ENCODE peak calls at places on chromosomes 1 and 21, in seven cellular contexts. P, U, V, A, L, W and K are unnamed samples.

GRCh38 chr1:12001249-12001917 is 17.9 kb upstream of the MIIP start:
- DNase-seq in L (peak; percentile 56), P (peak; percentile 56), A (no peak), W (peak; percentile 66), V (peak; percentile 40), U (peak; percentile 91), K (no peak)

GRCh38 chr1:151175036-151175741 is 592 bp downstream of the TMOD4 start:
- DNase-seq in U (no peak), A (no peak), P (peak; percentile 38), W (no peak), V (no peak), L (no peak), K (no peak)

GRCh38 chr1:245475961-245476522 is 321.3 kb downstream of the KIF26B start:
- DNase-seq in U (no peak), P (no peak), L (peak; percentile 74), V (no peak), A (no peak), W (no peak), K (no peak)

GRCh38 chr1:27111771-27112573 is 43.0 kb downstream of the SLC9A1 start:
- DNase-seq in U (peak; percentile 82), P (peak; percentile 100), V (no peak), W (no peak), A (no peak), L (peak; percentile 100), K (peak; percentile 96)

GRCh38 chr1:151846062-151846568 is 6.5 kb upstream of the C2CD4D start:
- DNase-seq in L (peak; percentile 70), U (peak; percentile 86), W (peak; percentile 68), P (peak; percentile 75), A (no peak), V (no peak), K (no peak)

GRCh38 chr1:66761273-66761672 is 9.0 kb downstream of the DYNLT5 start:
- DNase-seq in A (no peak), L (peak; percentile 52), P (peak; percentile 23), W (no peak), U (no peak), V (no peak), K (peak; percentile 10)

GRCh38 chr1:35633526-35633925 is 7.8 kb downstream of the PSMB2 start:
- DNase-seq in U (no peak), V (no peak), A (no peak), W (no peak), P (no peak), L (no peak), K (peak; percentile 90)

GRCh38 chr21:38440746-38441145 is 57.5 kb downstream of the ERG start:
- DNase-seq in U (peak; percentile 58), P (peak; percentile 80), L (peak; percentile 92), V (peak; percentile 26), A (no peak), W (no peak), K (peak; percentile 69)

GRCh38 chr1:204074274-204075115 is 1.6 kb downstream of the SOX13 start:
- DNase-seq in A (no peak), V (peak; percentile 54), L (peak; percentile 82), U (peak; percentile 78), P (peak; percentile 52), W (peak; percentile 53), K (peak; percentile 93)

GRCh38 chr1:222286039-222286438 is 261.9 kb downstream of the HHIPL2 start:
- DNase-seq in U (no peak), A (no peak), V (no peak), L (peak; percentile 21), W (no peak), P (no peak), K (no peak)

GRCh38 chr1:206508956-206509355 is 1.6 kb downstream of the RASSF5 start:
- DNase-seq in L (peak; percentile 42), V (no peak), W (no peak), A (no peak), P (peak; percentile 72), U (no peak), K (no peak)

GRCh38 chr1:228178737-228179720 is 13.4 kb downstream of the IBA57 start:
- DNase-seq in L (peak; percentile 45), U (no peak), A (no peak), V (no peak), P (peak; percentile 32), W (no peak), K (no peak)
- H2AK5ac ChIP-seq in L (no peak overlapping the region), U (no peak overlapping the region), A (no peak overlapping the region), V (no peak overlapping the region), P (peak overlapping the region; percentile 83), W (no peak overlapping the region), K (no peak overlapping the region)

GRCh38 chr1:28594661-28595411 is 2.8 kb downstream of the RAB42 start:
- DNase-seq in V (no peak), L (no peak), P (no peak), A (peak; percentile 38), U (peak; percentile 54), W (peak; percentile 85), K (no peak)

GRCh38 chr1:28595412-28596191 is 3.5 kb downstream of the RAB42 start:
- DNase-seq in P (no peak), V (no peak), L (no peak), U (no peak), A (no peak), W (no peak), K (no peak)

GRCh38 chr1:28592314-28593071 is 428 bp downstream of the RAB42 start:
- DNase-seq in V (peak; percentile 35), W (no peak), P (no peak), L (no peak), U (no peak), A (no peak), K (peak; percentile 36)

DNA sequence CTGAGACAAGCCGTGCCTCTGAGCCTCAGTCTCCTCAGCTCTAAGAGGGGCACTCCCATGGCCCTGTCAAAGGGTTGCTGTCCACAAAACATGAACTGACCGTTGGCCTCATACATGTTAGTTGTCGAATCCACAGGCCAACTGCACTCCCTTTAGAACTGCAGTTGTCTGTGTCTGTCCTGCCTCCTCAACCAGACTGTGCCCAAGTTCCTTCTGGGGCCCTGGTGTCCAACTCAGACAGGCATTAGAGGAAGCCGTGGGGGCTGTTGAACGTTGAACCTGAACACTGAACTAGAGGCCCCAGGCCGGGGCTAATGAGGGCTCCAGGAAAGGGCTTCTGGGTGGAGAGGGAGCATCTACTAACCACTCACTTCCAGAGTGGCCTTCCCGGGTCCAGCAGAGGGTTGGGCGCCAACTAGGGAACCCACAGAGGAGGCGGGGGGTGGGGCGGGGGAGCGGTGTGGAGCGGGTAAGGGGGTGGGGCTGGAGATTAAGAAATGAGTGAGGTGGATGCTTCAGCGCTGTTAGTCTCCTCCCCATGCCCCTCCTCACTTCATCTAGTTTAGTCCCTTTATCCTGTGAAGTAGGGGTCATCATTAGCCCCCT is at the start of gene RAB42:
- DNase-seq in A (no peak), P (no peak), L (no peak), U (peak; percentile 50), V (no peak), W (peak; percentile 66), K (no peak)
- H3K23ac ChIP-seq in A (no peak within 1 kb of the TSS), P (peak within 1 kb of the TSS; percentile 85), L (no peak within 1 kb of the TSS), U (peak within 1 kb of the TSS; percentile 66), V (no peak within 1 kb of the TSS), W (no peak within 1 kb of the TSS), K (no peak within 1 kb of the TSS)

GRCh38 chr1:224958490-224958889 is 29.0 kb downstream of the DNAH14 start:
- DNase-seq in W (no peak), L (no peak), V (no peak), U (no peak), P (no peak), A (no peak), K (no peak)
- H2AK5ac ChIP-seq in W (no peak overlapping the region), L (no peak overlapping the region), V (no peak overlapping the region), U (no peak overlapping the region), P (no peak overlapping the region), A (no peak overlapping the region), K (no peak overlapping the region)

GRCh38 chr21:46048926-46049889 is 48.7 kb upstream of the COL6A2 start:
- DNase-seq in P (peak; percentile 100), A (no peak), W (peak; percentile 59), U (peak; percentile 63), V (no peak), L (peak; percentile 100), K (peak; percentile 90)
- H3K23ac ChIP-seq in P (peak overlapping the region; percentile 93), A (no peak overlapping the region), W (no peak overlapping the region), U (no peak overlapping the region), V (peak overlapping the region; percentile 10), L (no peak overlapping the region), K (no peak overlapping the region)

GRCh38 chr1:179030683-179031082 is 5.0 kb downstream of the FAM20B start:
- DNase-seq in V (no peak), A (no peak), U (no peak), W (no peak), L (no peak), P (no peak), K (no peak)

GRCh38 chr1:179029293-179029692 is 3.6 kb downstream of the FAM20B start:
- DNase-seq in V (no peak), U (peak; percentile 50), A (no peak), W (no peak), P (no peak), L (no peak), K (peak; percentile 75)

GRCh38 chr1:179031284-179031683 is 5.6 kb downstream of the FAM20B start:
- DNase-seq in A (no peak), L (no peak), P (no peak), W (no peak), U (no peak), V (no peak), K (no peak)

GRCh38 chr1:179030130-179030529 is 4.4 kb downstream of the FAM20B start:
- DNase-seq in W (no peak), V (no peak), U (no peak), A (no peak), P (no peak), L (no peak), K (no peak)

GRCh38 chr1:179031855-179032513 is 6.3 kb downstream of the FAM20B start:
- DNase-seq in P (peak; percentile 49), V (no peak), W (no peak), U (peak; percentile 28), L (peak; percentile 40), A (no peak), K (no peak)
- H2AK5ac ChIP-seq in P (no peak overlapping the region), V (no peak overlapping the region), W (no peak overlapping the region), U (no peak overlapping the region), L (no peak overlapping the region), A (no peak overlapping the region), K (no peak overlapping the region)

GRCh38 chr1:156664046-156664948 is 12.9 kb downstream of the NES start:
- DNase-seq in P (peak; percentile 58), L (peak; percentile 74), V (no peak), W (peak; percentile 61), U (peak; percentile 93), A (no peak), K (no peak)

GRCh38 chr1:156665539-156665938 is 11.7 kb downstream of the NES start:
- DNase-seq in L (no peak), W (no peak), V (no peak), P (no peak), U (no peak), A (no peak), K (no peak)

GRCh38 chr1:156666862-156667609 is 10.2 kb downstream of the NES start:
- DNase-seq in V (no peak), W (no peak), L (no peak), P (no peak), U (peak; percentile 77), A (no peak), K (peak; percentile 43)

GRCh38 chr1:156663178-156663577 is 14.0 kb downstream of the NES start:
- DNase-seq in A (no peak), V (no peak), W (peak; percentile 61), U (peak; percentile 71), L (peak; percentile 68), P (peak; percentile 79), K (no peak)

DNA sequence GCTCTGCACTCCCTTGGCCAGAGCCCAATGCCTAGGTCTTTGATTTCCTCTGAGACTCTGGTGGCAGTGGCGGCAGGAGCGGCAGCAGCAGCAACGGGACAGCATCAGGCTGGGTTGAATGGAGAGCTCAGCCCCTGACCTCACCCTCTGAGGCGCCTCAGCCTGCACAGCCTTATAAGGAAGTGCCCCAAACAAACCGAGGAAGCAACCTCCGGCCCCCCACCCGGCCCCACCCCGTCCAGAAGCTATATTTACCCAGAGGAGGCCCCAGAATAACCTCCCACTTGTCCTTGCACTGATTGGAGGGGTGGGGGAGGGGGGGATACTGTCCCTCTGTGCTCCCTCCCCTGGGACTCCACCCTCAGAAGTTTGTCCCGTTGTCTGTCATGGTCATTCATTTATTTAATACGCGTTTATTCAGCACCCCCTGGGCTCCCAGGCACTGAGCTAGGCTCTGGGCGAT is 12.2 kb downstream of the NES start:
- DNase-seq in W (peak; percentile 62), U (peak; percentile 91), L (peak; percentile 64), P (no peak), V (no peak), A (no peak), K (no peak)
- H3K23ac ChIP-seq in W (no peak overlapping the region), U (peak overlapping the region; percentile 34), L (no peak overlapping the region), P (peak overlapping the region; percentile 73), V (no peak overlapping the region), A (no peak overlapping the region), K (no peak overlapping the region)